ENCODE peak calls at places on chromosomes 12 and 14, in four cellular contexts. S is cardiac fibroblast, X is mucosa of descending colon, J is astrocyte. P is an unnamed sample.

GRCh38 chr12:95648990-95649791 is 97.9 kb upstream of the USP44 start:
- DNase-seq in S (peak), X (peak), J (peak), P (no peak)

GRCh38 chr12:109289004-109289403 is 20.1 kb downstream of the FOXN4 start:
- DNase-seq in S (no peak), X (no peak), J (no peak), P (no peak)

GRCh38 chr12:27161458-27162228 is 79.3 kb upstream of the C12orf71 start:
- DNase-seq in S (peak), X (no peak), J (no peak), P (no peak)

GRCh38 chr12:114760151-114760877 is 76.3 kb upstream of the TBX3 start:
- DNase-seq in S (no peak), X (no peak), J (no peak), P (no peak)

GRCh38 chr14:41488401-41488800 is 118.3 kb upstream of the LRFN5 start:
- DNase-seq in S (no peak), X (no peak), J (no peak), P (no peak)

GRCh38 chr12:40662366-40662765 is 29.9 kb upstream of the CNTN1 start:
- DNase-seq in S (no peak), X (no peak), J (no peak), P (no peak)

GRCh38 chr14:101074124-101075024 is 170.9 kb upstream of the RTL1 start:
- DNase-seq in S (no peak), X (no peak), J (no peak), P (no peak)

GRCh38 chr12:4701383-4701782 is 18.8 kb upstream of the GALNT8 start:
- DNase-seq in S (peak), X (no peak), J (peak), P (no peak)

GRCh38 chr12:27952510-27952909 is 20.0 kb downstream of the PTHLH start:
- DNase-seq in S (no peak), X (no peak), J (no peak), P (no peak)

GRCh38 chr12:82627799-82628198 is 58.9 kb upstream of the TMTC2 start:
- DNase-seq in S (peak), X (no peak), J (peak), P (no peak)

GRCh38 chr14:66804141-66804540 is 296.2 kb downstream of the GPHN start:
- DNase-seq in S (no peak), X (no peak), J (no peak), P (no peak)

GRCh38 chr12:15707516-15708199 is 81.5 kb downstream of the EPS8 start:
- DNase-seq in S (no peak), X (no peak), J (peak), P (no peak)

GRCh38 chr12:30278401-30278800 is 417.3 kb downstream of the IPO8 start:
- DNase-seq in S (no peak), X (no peak), J (no peak), P (no peak)

GRCh38 chr12:1890119-1890703 is 28.2 kb downstream of the CACNA2D4 start:
- DNase-seq in S (no peak), X (no peak), J (no peak), P (no peak)

GRCh38 chr12:62434504-62435336 is 31.9 kb upstream of the MON2 start:
- DNase-seq in S (no peak), X (no peak), J (no peak), P (no peak)

GRCh38 chr12:130138478-130138877 is 23.8 kb upstream of the FZD10 start:
- DNase-seq in S (no peak), X (no peak), J (no peak), P (no peak)

GRCh38 chr12:12718853-12719252 is 1.7 kb downstream of the CDKN1B start:
- DNase-seq in S (peak), X (peak), J (no peak), P (peak)

GRCh38 chr12:3299929-3300832 is 190.8 kb upstream of the PRMT8 start:
- DNase-seq in S (peak), X (peak), J (peak), P (peak)

GRCh38 chr12:70366581-70367267 is 634 bp downstream of the KCNMB4 start:
- DNase-seq in S (peak), X (peak), J (peak), P (peak)

GRCh38 chr14:63496837-63497400 is 46.3 kb downstream of the PPP2R5E start:
- DNase-seq in S (no peak), X (no peak), J (no peak), P (no peak)

GRCh38 chr14:100449225-100449987 is 126.3 kb downstream of the SLC25A47 start:
- DNase-seq in S (no peak), X (no peak), J (no peak), P (no peak)

GRCh38 chr12:116365606-116366455 is 88.3 kb upstream of the MED13L start:
- DNase-seq in S (no peak), X (no peak), J (no peak), P (no peak)

GRCh38 chr14:20698018-20698329 is 9.4 kb downstream of the ANG start:
- DNase-seq in S (no peak), X (no peak), J (no peak), P (no peak)

GRCh38 chr12:49292729-49293055 is 2.3 kb upstream of the PRPH start:
- DNase-seq in S (no peak), X (no peak), J (no peak), P (no peak)

GRCh38 chr12:53097564-53098353 is at the start of gene IGFBP6:
- DNase-seq in S (peak), X (peak), J (peak), P (peak)

GRCh38 chr12:53098354-53098981 is 1.0 kb downstream of the IGFBP6 start:
- DNase-seq in S (peak), X (no peak), J (peak), P (no peak)

GRCh38 chr12:53097207-53097563 is 282 bp upstream of the IGFBP6 start:
- DNase-seq in S (peak), X (no peak), J (peak), P (no peak)

GRCh38 chr12:53096089-53096741 is 1.3 kb upstream of the IGFBP6 start:
- DNase-seq in S (peak), X (peak), J (peak), P (no peak)

GRCh38 chr12:53096761-53097160 is 706 bp upstream of the IGFBP6 start:
- DNase-seq in S (no peak), X (no peak), J (no peak), P (no peak)
- H3K4me3 ChIP-seq in S (peak), X (no peak), J (peak), P (no peak)

DNA sequence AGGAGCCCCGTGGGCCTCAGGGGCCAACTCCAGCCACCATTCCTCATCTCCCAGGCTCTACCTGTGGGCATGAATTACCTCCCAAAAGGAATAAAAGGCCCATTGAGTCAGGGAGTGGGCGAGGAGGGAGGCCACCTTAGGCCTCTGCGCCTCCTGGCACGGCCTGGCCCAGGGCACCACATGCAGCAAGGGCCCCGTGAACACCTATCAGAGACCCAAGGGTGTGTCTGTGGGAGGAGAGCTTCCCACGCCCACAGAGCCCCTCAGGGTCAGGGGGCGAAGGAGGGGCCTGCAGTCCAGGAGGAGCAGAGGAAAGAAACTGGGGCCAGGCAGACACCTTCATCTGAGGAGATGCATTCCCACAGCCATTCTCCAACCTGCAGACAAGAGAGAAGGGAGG is 12.2 kb downstream of the RAPGEF3 start:
- DNase-seq in S (no peak), X (no peak), J (no peak), P (no peak)
- H3K4me3 ChIP-seq in S (no peak), X (no peak), J (no peak), P (no peak)

DNA sequence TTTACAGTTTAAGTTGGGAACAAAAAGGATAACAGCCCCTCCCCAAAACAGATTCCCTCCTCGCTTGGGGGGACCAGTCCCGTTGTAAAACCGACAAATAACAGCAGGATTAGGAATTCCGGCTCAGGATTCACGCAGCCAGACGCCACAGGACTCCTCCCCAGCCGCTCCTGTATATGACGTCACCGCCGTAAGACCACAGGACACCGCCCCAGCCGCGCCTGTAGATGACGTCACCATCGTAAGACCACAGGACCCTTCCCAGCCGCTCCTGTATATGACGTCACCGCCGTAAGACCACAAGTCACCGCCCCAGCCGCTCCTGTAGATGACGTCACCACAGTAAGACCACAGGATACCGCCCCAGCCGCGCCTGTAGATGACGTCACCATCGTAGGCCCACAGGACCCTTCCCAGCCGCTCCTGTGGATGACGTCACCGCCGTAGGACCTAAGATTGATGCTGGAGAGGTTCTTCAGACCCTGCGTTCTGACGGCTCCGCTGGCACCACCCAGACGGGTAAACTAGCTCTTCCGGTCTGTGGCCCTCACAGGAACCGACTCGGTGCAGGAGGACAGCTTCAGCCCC is 44.0 kb upstream of the FBRSL1 start:
- DNase-seq in S (peak), X (peak), J (peak), P (peak)
- H3K4me3 ChIP-seq in S (peak), X (no peak), J (peak), P (peak)

GRCh38 chr14:75578099-75578785 is at the start of gene FLVCR2:
- DNase-seq in S (peak), X (peak), J (peak), P (no peak)

GRCh38 chr14:75579882-75580281 is 1.5 kb downstream of the FLVCR2 start:
- DNase-seq in S (no peak), X (no peak), J (no peak), P (no peak)

GRCh38 chr14:75577724-75578098 is 709 bp upstream of the FLVCR2 start:
- DNase-seq in S (peak), X (peak), J (peak), P (peak)

GRCh38 chr14:75577090-75577489 is 1.3 kb upstream of the FLVCR2 start:
- DNase-seq in S (no peak), X (no peak), J (no peak), P (no peak)

DNA sequence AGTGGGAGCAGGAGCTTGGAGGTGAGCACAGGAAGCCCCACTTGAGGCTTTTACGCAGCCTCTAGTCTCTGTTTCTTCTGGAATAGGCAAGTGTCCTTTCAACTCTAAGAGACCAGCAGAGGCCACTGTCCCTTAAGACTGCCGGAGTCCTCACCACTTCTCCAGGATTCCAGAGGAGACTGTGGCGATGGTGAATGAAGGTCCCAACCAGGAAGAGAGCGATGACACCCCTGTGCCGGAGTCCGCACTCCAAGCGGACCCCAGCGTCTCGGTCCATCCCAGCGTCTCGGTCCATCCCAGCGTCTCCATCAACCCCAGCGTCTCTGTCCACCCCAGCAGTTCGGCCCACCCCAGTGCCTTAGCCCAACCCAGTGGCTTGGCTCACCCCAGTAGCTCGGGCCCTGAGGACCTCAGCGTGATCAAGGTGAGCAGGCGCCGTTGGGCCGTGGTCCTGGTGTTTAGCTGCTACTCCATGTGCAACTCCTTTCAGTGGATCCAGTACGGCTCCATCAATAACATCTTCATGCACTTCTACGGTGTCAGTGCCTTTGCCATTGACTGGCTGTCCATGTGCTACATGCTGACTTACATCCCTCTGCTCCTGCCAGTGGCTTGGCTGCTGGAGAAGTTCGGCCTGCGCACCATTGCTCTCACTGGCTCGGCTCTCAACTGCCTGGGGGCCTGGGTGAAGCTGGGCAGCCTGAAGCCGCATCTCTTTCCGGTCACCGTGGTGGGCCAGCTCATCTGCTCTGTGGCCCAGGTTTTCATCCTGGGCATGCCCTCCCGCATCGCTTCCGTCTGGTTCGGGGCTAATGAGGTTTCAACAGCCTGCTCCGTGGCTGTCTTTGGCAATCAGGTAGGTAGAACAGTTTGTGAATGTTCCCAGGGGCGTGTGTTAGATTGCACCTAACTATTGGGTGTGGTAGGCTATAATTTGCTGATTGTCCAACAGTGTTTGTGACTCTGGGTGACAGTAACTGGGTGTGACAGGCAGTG is 664 bp downstream of the FLVCR2 start:
- DNase-seq in S (peak), X (peak), J (peak), P (no peak)
- H3K4me3 ChIP-seq in S (peak), X (peak), J (peak), P (peak)

GRCh38 chr12:58529897-58530296 is 390.4 kb downstream of the LRIG3 start:
- DNase-seq in S (peak), X (no peak), J (peak), P (no peak)

GRCh38 chr12:58532855-58533608 is 387.3 kb downstream of the LRIG3 start:
- DNase-seq in S (no peak), X (no peak), J (no peak), P (no peak)

GRCh38 chr12:58528266-58528665 is 392.0 kb downstream of the LRIG3 start:
- DNase-seq in S (peak), X (no peak), J (peak), P (no peak)

GRCh38 chr12:58530421-58531067 is 389.8 kb downstream of the LRIG3 start:
- DNase-seq in S (peak), X (no peak), J (peak), P (no peak)

GRCh38 chr12:58529114-58529665 is 391.1 kb downstream of the LRIG3 start:
- DNase-seq in S (peak), X (no peak), J (peak), P (no peak)
- H3K4me3 ChIP-seq in S (no peak), X (no peak), J (peak), P (no peak)

DNA sequence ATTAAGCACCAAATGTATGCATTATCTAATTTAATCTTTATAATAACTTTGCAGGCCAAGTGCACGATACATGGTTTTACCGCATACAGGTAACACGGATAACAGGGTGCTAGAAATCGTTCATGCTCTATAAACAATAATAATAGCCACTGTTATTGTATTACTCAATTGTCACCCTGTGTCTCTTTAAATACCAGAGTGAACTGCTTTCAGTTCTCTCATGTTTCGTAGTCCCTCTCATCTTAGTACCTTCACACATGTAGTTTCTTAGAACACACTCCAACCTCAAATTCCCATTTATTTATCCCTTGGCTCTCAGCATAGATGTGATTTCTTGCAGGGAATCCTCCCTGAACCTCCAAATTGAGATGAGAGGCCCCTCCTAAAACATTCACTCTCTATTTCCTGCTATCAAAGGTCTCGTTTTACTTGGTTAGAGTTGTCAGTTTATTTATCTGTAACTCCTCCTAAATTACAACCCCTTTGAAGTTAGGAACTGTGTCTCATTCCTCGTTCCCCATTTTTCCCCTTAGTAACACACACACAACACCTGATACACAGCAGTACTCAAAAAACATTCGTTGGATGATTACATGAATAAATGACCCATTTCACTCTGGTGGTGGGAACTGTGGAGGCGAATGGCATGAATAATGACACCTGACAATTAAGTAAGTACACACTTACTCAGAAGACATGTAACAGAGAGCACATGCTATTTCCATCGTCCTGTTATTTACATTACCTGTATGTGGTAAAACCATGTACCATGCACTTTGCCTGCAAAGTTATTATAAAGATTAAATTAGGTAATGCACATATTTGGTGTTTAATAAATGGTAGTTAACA is 134.6 kb downstream of the BTG1 start:
- DNase-seq in S (no peak), X (no peak), J (no peak), P (no peak)
- H3K4me3 ChIP-seq in S (no peak), X (no peak), J (no peak), P (no peak)

GRCh38 chr12:110585231-110585799 is 2.2 kb upstream of the PPTC7 start:
- DNase-seq in S (no peak), X (no peak), J (no peak), P (no peak)
- H3K4me3 ChIP-seq in S (no peak), X (no peak), J (no peak), P (peak)

GRCh38 chr12:92136021-92136735 is 9.5 kb downstream of the BTG1 start:
- DNase-seq in S (no peak), X (no peak), J (no peak), P (no peak)
- H3K4me3 ChIP-seq in S (no peak), X (no peak), J (no peak), P (peak)

GRCh38 chr12:90295858-90296257 is 587.2 kb upstream of the ATP2B1 start:
- DNase-seq in S (no peak), X (no peak), J (no peak), P (no peak)

GRCh38 chr12:90301095-90301494 is 592.5 kb upstream of the ATP2B1 start:
- DNase-seq in S (no peak), X (no peak), J (no peak), P (no peak)

GRCh38 chr12:90298289-90298948 is 589.8 kb upstream of the ATP2B1 start:
- DNase-seq in S (no peak), X (no peak), J (no peak), P (no peak)

GRCh38 chr12:90301734-90302133 is 593.1 kb upstream of the ATP2B1 start:
- DNase-seq in S (no peak), X (no peak), J (no peak), P (no peak)

DNA sequence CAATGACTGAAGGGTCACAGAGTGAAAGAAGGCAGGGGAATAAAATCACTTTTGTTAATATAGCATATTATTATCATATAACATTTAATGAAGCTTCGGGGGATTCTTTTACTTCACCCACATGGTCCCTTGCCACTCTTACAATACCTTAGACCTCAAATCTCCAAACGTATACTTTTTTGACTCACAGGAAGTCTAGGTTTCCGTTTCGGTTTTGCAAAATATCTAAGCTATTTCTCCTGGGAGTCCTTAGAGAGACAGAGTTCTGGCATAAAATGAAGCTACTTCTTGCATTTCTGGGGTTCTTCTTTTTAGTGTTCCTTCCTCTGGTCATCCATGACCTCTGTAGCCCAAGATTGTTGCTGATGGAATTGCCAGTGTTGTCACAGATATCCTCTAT is 590.5 kb upstream of the ATP2B1 start:
- DNase-seq in S (peak), X (no peak), J (no peak), P (no peak)
- H3K4me3 ChIP-seq in S (no peak), X (no peak), J (no peak), P (peak)

GRCh38 chr12:6607751-6608591 is 792 bp upstream of the CHD4 start:
- DNase-seq in S (peak), X (peak), J (peak), P (peak)
- H3K4me3 ChIP-seq in S (no peak), X (no peak), J (no peak), P (no peak)

P was measured in CD8-positive, alpha-beta T cell.